ENCODE peak calls at places on chromosomes 6 and 20, in eight cellular contexts. A is spleen, M is heart left ventricle, B is ovary, E is breast epithelium, I is tibial nerve, Y is sigmoid colon, U is Peyer's patch. T is an unnamed sample.

GRCh38 chr6:33738153-33738552 is 8.6 kb downstream of the IP6K3 start:
- DNase-seq in A (no peak), M (no peak), B (no peak), E (no peak), I (no peak), Y (no peak), U (no peak), T (no peak)

GRCh38 chr20:17533396-17533795 is 2.2 kb upstream of the BFSP1 start:
- DNase-seq in A (no peak), M (no peak), B (no peak), E (no peak), I (no peak), Y (no peak), U (no peak), T (no peak)

GRCh38 chr20:41139227-41140093 is 2.1 kb downstream of the PLCG1 start:
- DNase-seq in A (no peak), M (no peak), B (no peak), E (no peak), I (no peak), Y (no peak), U (peak; percentile 43), T (no peak)

GRCh38 chr6:105077592-105078463 is 102.0 kb downstream of the POPDC3 start:
- DNase-seq in A (no peak), M (no peak), B (no peak), E (no peak), I (no peak), Y (no peak), U (no peak), T (no peak)

GRCh38 chr20:23585449-23585807 is 17.1 kb upstream of the CST9L start:
- DNase-seq in A (no peak), M (no peak), B (no peak), E (no peak), I (no peak), Y (no peak), U (no peak), T (no peak)

GRCh38 chr6:81969814-81970213 is 217.3 kb upstream of the TENT5A start:
- DNase-seq in A (peak; percentile 59), M (no peak), B (no peak), E (no peak), I (no peak), Y (no peak), U (peak; percentile 43), T (no peak)

GRCh38 chr6:45658396-45658795 is 280.7 kb upstream of the SUPT3H start:
- DNase-seq in A (no peak), M (no peak), B (no peak), E (no peak), I (no peak), Y (no peak), U (no peak), T (no peak)

GRCh38 chr6:169702640-169703246 is 817 bp downstream of the C6orf120 start:
- DNase-seq in A (no peak), M (no peak), B (no peak), E (no peak), I (no peak), Y (no peak), U (peak; percentile 67), T (no peak)

GRCh38 chr6:28212510-28213212 is 12.4 kb upstream of the ZSCAN9 start:
- DNase-seq in A (no peak), M (no peak), B (no peak), E (no peak), I (no peak), Y (no peak), U (peak; percentile 59), T (no peak)

GRCh38 chr6:1735239-1735803 is 125.6 kb downstream of the FOXC1 start:
- DNase-seq in A (no peak), M (no peak), B (no peak), E (no peak), I (no peak), Y (no peak), U (no peak), T (no peak)

GRCh38 chr6:170044836-170045562 is 245.9 kb downstream of the DLL1 start:
- DNase-seq in A (peak; percentile 41), M (no peak), B (no peak), E (no peak), I (no peak), Y (peak; percentile 50), U (no peak), T (peak; percentile 37)

GRCh38 chr6:46419576-46420002 is 71.7 kb downstream of the RCAN2 start:
- DNase-seq in A (no peak), M (peak; percentile 58), B (peak; percentile 50), E (no peak), I (peak; percentile 33), Y (peak; percentile 66), U (peak; percentile 81), T (no peak)

GRCh38 chr20:33095249-33095648 is 15.8 kb downstream of the BPIFB4 start:
- DNase-seq in A (no peak), M (no peak), B (no peak), E (no peak), I (no peak), Y (no peak), U (no peak), T (no peak)

GRCh38 chr6:128919412-128919811 is 36.5 kb downstream of the LAMA2 start:
- DNase-seq in A (no peak), M (no peak), B (no peak), E (no peak), I (no peak), Y (no peak), U (no peak), T (no peak)

GRCh38 chr6:98834060-98835031 is at the start of gene POU3F2:
- DNase-seq in A (peak; percentile 85), M (peak; percentile 42), B (peak; percentile 87), E (no peak), I (peak; percentile 51), Y (peak; percentile 77), U (peak; percentile 77), T (peak; percentile 77)

GRCh38 chr6:98833101-98834059 is 994 bp upstream of the POU3F2 start:
- DNase-seq in A (peak; percentile 81), M (no peak), B (no peak), E (no peak), I (no peak), Y (peak; percentile 64), U (peak; percentile 47), T (peak; percentile 77)

GRCh38 chr6:98831057-98832031 is 3.0 kb upstream of the POU3F2 start:
- DNase-seq in A (peak; percentile 65), M (no peak), B (no peak), E (no peak), I (no peak), Y (no peak), U (no peak), T (no peak)

GRCh38 chr6:98835149-98836024 is 1.0 kb downstream of the POU3F2 start:
- DNase-seq in A (peak; percentile 75), M (no peak), B (no peak), E (no peak), I (no peak), Y (peak; percentile 55), U (no peak), T (no peak)

GRCh38 chr6:98832282-98833100 is 1.9 kb upstream of the POU3F2 start:
- DNase-seq in A (peak; percentile 74), M (no peak), B (no peak), E (no peak), I (no peak), Y (peak; percentile 54), U (no peak), T (no peak)
- H3K4me3 ChIP-seq in A (peak overlapping the region; percentile 61), M (peak overlapping the region; percentile 25), B (peak overlapping the region; percentile 58), E (peak overlapping the region; percentile 74), I (peak overlapping the region; percentile 38), Y (peak overlapping the region; percentile 57), U (peak overlapping the region; percentile 61), T (peak overlapping the region; percentile 62)

GRCh38 chr6:31730631-31731086 is 1.6 kb upstream of the DDAH2 start:
- DNase-seq in A (peak; percentile 71), M (no peak), B (peak; percentile 28), E (no peak), I (no peak), Y (no peak), U (no peak), T (no peak)

GRCh38 chr6:31728767-31729514 is at the start of gene DDAH2:
- DNase-seq in A (peak; percentile 86), M (peak; percentile 49), B (peak; percentile 38), E (no peak), I (no peak), Y (no peak), U (no peak), T (no peak)

GRCh38 chr6:31729979-31730630 is 1.0 kb upstream of the DDAH2 start:
- DNase-seq in A (peak; percentile 94), M (peak; percentile 94), B (peak; percentile 94), E (peak; percentile 73), I (peak; percentile 92), Y (peak; percentile 97), U (peak; percentile 94), T (peak; percentile 96)

GRCh38 chr6:31727717-31728671 is 1.1 kb downstream of the DDAH2 start:
- DNase-seq in A (peak; percentile 87), M (no peak), B (peak; percentile 25), E (no peak), I (no peak), Y (peak; percentile 81), U (no peak), T (no peak)

GRCh38 chr6:31729515-31729978 is 448 bp upstream of the DDAH2 start:
- DNase-seq in A (peak; percentile 96), M (peak; percentile 93), B (peak; percentile 93), E (peak; percentile 95), I (peak; percentile 94), Y (peak; percentile 97), U (peak; percentile 96), T (peak; percentile 97)
- TF ChIP-seq POLR2A in A (peak; percentile 18), M (no peak), B (no peak), E (peak; percentile 28), I (peak; percentile 18), Y (peak; percentile 29), U (peak; percentile 74), T (no peak)

GRCh38 chr6:160058603-160059215 is 62.9 kb upstream of the SLC22A1 start:
- DNase-seq in A (no peak), M (no peak), B (no peak), E (no peak), I (no peak), Y (no peak), U (no peak), T (no peak)
- H3K36me3 ChIP-seq in A (no peaks in the 10 kb centered on the region), M (peaks cover 94% of the 10 kb centered on the region), B (no peaks in the 10 kb centered on the region), E (no peaks in the 10 kb centered on the region), I (peaks cover 100% of the 10 kb centered on the region), Y (peaks cover 19% of the 10 kb centered on the region), U (no peaks in the 10 kb centered on the region), T (peaks cover 98% of the 10 kb centered on the region)

DNA sequence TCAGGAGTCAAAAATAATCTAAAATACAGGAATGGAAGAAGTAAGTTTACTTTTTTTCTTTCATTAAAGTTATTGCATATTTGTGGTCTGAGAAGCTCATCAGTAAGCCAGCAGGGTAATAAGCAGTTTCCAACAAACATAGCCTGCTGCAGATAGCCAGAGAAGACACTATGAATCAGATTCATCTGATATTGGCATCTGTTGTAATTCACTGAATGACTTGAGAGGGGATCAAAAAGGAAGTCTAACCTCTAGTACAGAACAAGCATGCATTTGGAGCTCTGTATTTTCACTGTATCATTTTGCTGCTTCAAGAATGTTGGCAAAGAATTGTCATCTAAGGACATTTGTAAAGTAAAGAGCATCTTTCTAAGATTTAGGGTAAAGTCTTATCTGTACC is 53.8 kb upstream of the UFL1 start:
- DNase-seq in A (no peak), M (no peak), B (no peak), E (no peak), I (no peak), Y (no peak), U (no peak), T (no peak)
- H3K4me3 ChIP-seq in A (no peak overlapping the region), M (no peak overlapping the region), B (no peak overlapping the region), E (no peak overlapping the region), I (no peak overlapping the region), Y (no peak overlapping the region), U (no peak overlapping the region), T (no peak overlapping the region)